ENCODE peak calls at places on chromosomes 16 and 17, in four cellular contexts. One of them, this sample, is unnamed.

GRCh38 chr16:51310159-51310558 is 159.1 kb upstream of the SALL1 start:
- DNase-seq in adrenal gland: no peak
- DNase-seq in progenitor cell of endocrine pancreas: no peak
- DNase-seq in choroid plexus epithelial cell: no peak
- DNase-seq in this sample: no peak

GRCh38 chr16:3579776-3580175 is 2.6 kb upstream of the NLRC3 start:
- DNase-seq in adrenal gland: no peak
- DNase-seq in progenitor cell of endocrine pancreas: no peak
- DNase-seq in choroid plexus epithelial cell: no peak
- DNase-seq in this sample: no peak

GRCh38 chr17:64016248-64016784 is 4.1 kb downstream of the ICAM2 start:
- DNase-seq in progenitor cell of endocrine pancreas: no peak
- DNase-seq in adrenal gland: peak
- DNase-seq in choroid plexus epithelial cell: no peak
- DNase-seq in this sample: no peak

GRCh38 chr16:75351183-75351582 is 82.1 kb downstream of the CFDP1 start:
- DNase-seq in choroid plexus epithelial cell: peak
- DNase-seq in adrenal gland: no peak
- DNase-seq in progenitor cell of endocrine pancreas: no peak
- DNase-seq in this sample: no peak

GRCh38 chr17:5892897-5893656 is 177.1 kb upstream of the WSCD1 start:
- DNase-seq in progenitor cell of endocrine pancreas: no peak
- DNase-seq in adrenal gland: no peak
- DNase-seq in choroid plexus epithelial cell: no peak
- DNase-seq in this sample: no peak

GRCh38 chr17:12709063-12709462 is 43.4 kb downstream of the MYOCD start:
- DNase-seq in adrenal gland: no peak
- DNase-seq in progenitor cell of endocrine pancreas: no peak
- DNase-seq in choroid plexus epithelial cell: no peak
- DNase-seq in this sample: no peak

GRCh38 chr16:70156207-70156978 is 17.2 kb upstream of the CLEC18C start:
- DNase-seq in progenitor cell of endocrine pancreas: no peak
- DNase-seq in adrenal gland: peak
- DNase-seq in choroid plexus epithelial cell: no peak
- DNase-seq in this sample: peak

GRCh38 chr17:27849474-27850185 is 43.5 kb downstream of the LYRM9 start:
- DNase-seq in choroid plexus epithelial cell: no peak
- DNase-seq in adrenal gland: no peak
- DNase-seq in progenitor cell of endocrine pancreas: no peak
- DNase-seq in this sample: no peak

GRCh38 chr17:41140360-41141132 is at the start of gene KRTAP4-6:
- DNase-seq in choroid plexus epithelial cell: peak
- DNase-seq in adrenal gland: no peak
- DNase-seq in progenitor cell of endocrine pancreas: no peak
- DNase-seq in this sample: no peak

GRCh38 chr17:78595135-78595810 is 18.1 kb upstream of the DNAH17 start:
- DNase-seq in adrenal gland: no peak
- DNase-seq in progenitor cell of endocrine pancreas: no peak
- DNase-seq in choroid plexus epithelial cell: no peak
- DNase-seq in this sample: no peak

GRCh38 chr16:27515874-27516353 is 33.8 kb downstream of the GTF3C1 start:
- DNase-seq in choroid plexus epithelial cell: peak
- DNase-seq in progenitor cell of endocrine pancreas: no peak
- DNase-seq in adrenal gland: peak
- DNase-seq in this sample: peak

GRCh38 chr16:50067290-50067853 is 1.6 kb downstream of the HEATR3 start:
- DNase-seq in choroid plexus epithelial cell: peak
- DNase-seq in adrenal gland: peak
- DNase-seq in progenitor cell of endocrine pancreas: no peak
- DNase-seq in this sample: no peak

GRCh38 chr16:89037261-89038152 is 56.1 kb upstream of the ACSF3 start:
- DNase-seq in adrenal gland: no peak
- DNase-seq in choroid plexus epithelial cell: peak
- DNase-seq in progenitor cell of endocrine pancreas: peak
- DNase-seq in this sample: no peak

GRCh38 chr16:87841608-87842208 is 27.6 kb downstream of the SLC7A5 start:
- DNase-seq in choroid plexus epithelial cell: no peak
- DNase-seq in progenitor cell of endocrine pancreas: no peak
- DNase-seq in adrenal gland: no peak
- DNase-seq in this sample: no peak

GRCh38 chr16:66275795-66276428 is 90.6 kb upstream of the CDH5 start:
- DNase-seq in adrenal gland: no peak
- DNase-seq in progenitor cell of endocrine pancreas: peak
- DNase-seq in choroid plexus epithelial cell: peak
- DNase-seq in this sample: no peak

GRCh38 chr17:36858119-36859002 is 78.9 kb upstream of the LHX1 start:
- DNase-seq in choroid plexus epithelial cell: no peak
- DNase-seq in adrenal gland: no peak
- DNase-seq in progenitor cell of endocrine pancreas: no peak
- DNase-seq in this sample: no peak

GRCh38 chr17:32267690-32268205 is 2.1 kb downstream of the RHBDL3 start:
- DNase-seq in choroid plexus epithelial cell: no peak
- DNase-seq in progenitor cell of endocrine pancreas: no peak
- DNase-seq in adrenal gland: peak
- DNase-seq in this sample: no peak

GRCh38 chr17:15386083-15386482 is 44.7 kb upstream of the TEKT3 start:
- DNase-seq in adrenal gland: no peak
- DNase-seq in choroid plexus epithelial cell: no peak
- DNase-seq in progenitor cell of endocrine pancreas: no peak
- DNase-seq in this sample: no peak

GRCh38 chr16:88743693-88744519 is 37.6 kb downstream of the CTU2 start:
- DNase-seq in adrenal gland: peak
- DNase-seq in choroid plexus epithelial cell: peak
- DNase-seq in progenitor cell of endocrine pancreas: peak
- DNase-seq in this sample: peak

GRCh38 chr16:82092711-82093110 is 57.7 kb downstream of the HSD17B2 start:
- DNase-seq in adrenal gland: no peak
- DNase-seq in progenitor cell of endocrine pancreas: no peak
- DNase-seq in choroid plexus epithelial cell: no peak
- DNase-seq in this sample: no peak

GRCh38 chr16:48076455-48077012 is 79.3 kb downstream of the ABCC12 start:
- DNase-seq in adrenal gland: no peak
- DNase-seq in progenitor cell of endocrine pancreas: no peak
- DNase-seq in choroid plexus epithelial cell: no peak
- DNase-seq in this sample: no peak

GRCh38 chr16:12176051-12176450 is 199.5 kb downstream of the SNX29 start:
- DNase-seq in choroid plexus epithelial cell: no peak
- DNase-seq in progenitor cell of endocrine pancreas: no peak
- DNase-seq in adrenal gland: no peak
- DNase-seq in this sample: no peak

GRCh38 chr17:64781394-64781793 is 119.3 kb upstream of the SMURF2 start:
- DNase-seq in choroid plexus epithelial cell: peak
- DNase-seq in adrenal gland: peak
- DNase-seq in progenitor cell of endocrine pancreas: no peak
- DNase-seq in this sample: no peak

GRCh38 chr16:19666451-19666850 is 51.6 kb downstream of the KNOP1 start:
- DNase-seq in choroid plexus epithelial cell: no peak
- DNase-seq in progenitor cell of endocrine pancreas: no peak
- DNase-seq in adrenal gland: no peak
- DNase-seq in this sample: no peak

GRCh38 chr17:8552582-8553320 is 77.8 kb downstream of the MYH10 start:
- DNase-seq in choroid plexus epithelial cell: peak
- DNase-seq in progenitor cell of endocrine pancreas: no peak
- DNase-seq in adrenal gland: no peak
- DNase-seq in this sample: no peak

GRCh38 chr17:37055511-37055910 is 106.8 kb downstream of the AATF start:
- DNase-seq in choroid plexus epithelial cell: no peak
- DNase-seq in progenitor cell of endocrine pancreas: no peak
- DNase-seq in adrenal gland: no peak
- DNase-seq in this sample: no peak

DNA sequence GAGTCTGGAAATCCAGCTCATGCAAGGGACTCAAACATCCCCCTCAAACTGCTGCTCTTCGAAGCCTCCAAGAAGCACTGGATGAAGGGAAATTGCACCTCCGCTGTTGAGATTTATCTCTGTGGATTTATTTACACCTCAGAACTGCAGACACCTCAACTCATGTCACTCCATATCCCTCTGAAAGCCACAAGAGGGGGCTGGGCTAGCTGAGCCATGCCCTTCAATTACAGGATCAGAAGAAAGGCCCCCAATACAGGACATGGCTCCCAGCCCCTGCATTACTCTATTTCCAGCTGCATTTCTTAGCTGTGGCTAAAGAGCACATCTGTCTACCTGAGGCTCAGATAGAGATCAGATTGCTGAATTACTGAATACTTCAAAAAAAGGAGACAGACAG is 103.1 kb upstream of the DYNLRB2 start:
- DNase-seq in progenitor cell of endocrine pancreas: no peak
- DNase-seq in adrenal gland: no peak
- DNase-seq in choroid plexus epithelial cell: no peak
- DNase-seq in this sample: no peak
- TF ChIP-seq CTCF in progenitor cell of endocrine pancreas: no peak
- TF ChIP-seq CTCF in adrenal gland: no peak
- TF ChIP-seq CTCF in choroid plexus epithelial cell: no peak
- TF ChIP-seq CTCF in this sample: no peak

DNA sequence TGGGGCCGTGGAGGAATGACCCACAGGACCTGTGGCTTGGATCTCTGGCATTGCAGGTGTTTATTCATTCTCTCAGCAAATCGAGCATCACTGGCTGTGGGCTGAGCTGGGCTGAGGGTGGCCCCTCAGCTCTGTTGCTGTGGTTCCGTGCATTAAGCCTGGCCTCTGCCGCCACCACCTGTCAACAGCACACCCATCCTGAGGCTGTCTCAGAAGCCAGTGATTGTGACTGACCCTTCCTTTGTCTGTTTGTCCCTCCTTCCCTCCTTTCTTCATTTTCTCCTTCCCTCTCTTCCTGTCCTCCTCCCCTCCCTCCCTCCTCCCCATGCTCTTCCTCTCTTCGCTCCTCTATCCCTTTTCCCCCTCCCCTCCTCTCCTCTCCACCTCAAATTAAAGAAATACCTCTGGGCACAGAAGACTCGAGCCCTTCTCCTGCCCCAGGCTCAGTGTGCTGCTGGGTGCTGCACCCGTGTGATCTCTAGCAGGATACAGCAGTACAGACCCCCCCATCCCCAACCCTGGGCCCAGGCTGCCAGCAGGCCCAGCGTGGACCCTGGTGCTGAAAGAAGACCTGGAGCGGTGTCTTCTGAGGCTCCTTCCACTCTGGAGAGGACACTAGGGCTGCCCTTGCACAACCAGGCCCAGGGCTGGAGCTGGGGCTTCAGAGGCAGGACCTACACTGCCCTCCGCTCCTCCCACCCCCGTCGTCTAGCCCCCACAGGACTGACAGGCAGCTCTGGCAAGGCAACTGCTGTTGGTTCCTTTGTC is 75.9 kb downstream of the PLD6 start:
- DNase-seq in choroid plexus epithelial cell: no peak
- DNase-seq in progenitor cell of endocrine pancreas: no peak
- DNase-seq in adrenal gland: no peak
- DNase-seq in this sample: no peak
- TF ChIP-seq CTCF in choroid plexus epithelial cell: no peak
- TF ChIP-seq CTCF in progenitor cell of endocrine pancreas: no peak
- TF ChIP-seq CTCF in adrenal gland: no peak
- TF ChIP-seq CTCF in this sample: no peak

DNA sequence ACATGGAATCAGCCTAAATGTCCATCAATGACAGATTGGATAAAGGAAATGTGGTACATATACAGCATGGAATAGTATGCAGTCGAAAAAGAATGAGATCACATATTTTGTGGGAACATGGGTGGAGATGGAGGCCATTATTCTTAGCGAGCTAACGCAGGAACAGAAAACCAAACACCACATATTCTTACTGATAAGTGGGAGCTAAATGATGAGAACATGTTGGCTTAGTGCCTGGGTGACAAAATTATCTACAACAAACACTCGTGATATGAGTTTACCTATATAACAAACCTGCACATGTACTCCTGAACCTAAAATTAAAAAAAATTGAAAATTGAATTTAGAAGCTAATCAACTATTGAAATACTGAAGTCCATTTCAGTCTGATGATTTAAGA is 6.1 kb downstream of the ANKS4B start:
- DNase-seq in progenitor cell of endocrine pancreas: no peak
- DNase-seq in adrenal gland: no peak
- DNase-seq in choroid plexus epithelial cell: no peak
- DNase-seq in this sample: no peak
- TF ChIP-seq CTCF in progenitor cell of endocrine pancreas: no peak
- TF ChIP-seq CTCF in adrenal gland: no peak
- TF ChIP-seq CTCF in choroid plexus epithelial cell: no peak
- TF ChIP-seq CTCF in this sample: no peak

GRCh38 chr17:50754521-50754920 is 12.8 kb downstream of the ANKRD40CL start:
- DNase-seq in choroid plexus epithelial cell: no peak
- DNase-seq in adrenal gland: no peak
- DNase-seq in progenitor cell of endocrine pancreas: no peak
- DNase-seq in this sample: no peak
- TF ChIP-seq CTCF in choroid plexus epithelial cell: no peak
- TF ChIP-seq CTCF in adrenal gland: no peak
- TF ChIP-seq CTCF in progenitor cell of endocrine pancreas: no peak
- TF ChIP-seq CTCF in this sample: no peak

DNA sequence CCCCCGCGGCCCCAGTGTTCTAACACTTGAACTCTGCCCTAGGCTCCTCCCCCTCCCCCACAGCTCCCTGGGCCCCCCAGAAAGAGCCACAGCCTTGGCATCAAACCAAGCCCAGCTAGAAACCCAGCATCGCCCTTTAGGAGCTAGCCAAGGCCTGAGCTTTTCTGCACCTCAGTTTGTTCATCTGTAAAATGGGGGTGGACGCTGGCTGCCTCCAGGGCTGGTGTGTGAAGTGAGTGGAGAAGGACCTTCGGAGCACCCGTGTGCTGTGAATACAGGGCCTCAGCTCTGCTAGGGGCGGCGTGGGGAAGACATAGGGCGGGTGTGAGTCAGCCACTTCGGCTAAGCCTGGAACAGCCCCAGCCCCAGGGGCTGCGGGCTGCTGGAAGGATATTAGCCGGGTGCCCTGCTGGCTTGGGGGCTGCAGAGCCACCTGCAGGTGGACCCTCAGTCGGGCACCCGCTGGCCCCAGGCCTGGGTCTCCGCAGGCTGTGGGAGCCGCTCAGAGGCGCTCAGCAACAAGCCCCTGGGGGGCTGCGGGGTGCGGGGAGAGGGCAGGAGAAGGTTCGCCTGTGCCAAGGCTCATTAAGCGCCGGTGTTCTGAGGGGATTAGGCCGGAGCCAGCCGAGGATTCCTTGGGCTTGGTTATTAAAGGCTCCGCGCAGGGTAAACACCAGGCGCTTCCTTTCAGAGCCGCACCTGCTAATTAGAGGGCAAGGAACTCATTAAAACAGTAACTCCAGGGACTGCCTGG is 217.0 kb upstream of the CIBAR2 start:
- DNase-seq in choroid plexus epithelial cell: peak
- DNase-seq in adrenal gland: no peak
- DNase-seq in progenitor cell of endocrine pancreas: no peak
- DNase-seq in this sample: peak
- TF ChIP-seq CTCF in choroid plexus epithelial cell: no peak
- TF ChIP-seq CTCF in adrenal gland: no peak
- TF ChIP-seq CTCF in progenitor cell of endocrine pancreas: peak
- TF ChIP-seq CTCF in this sample: no peak

This sample was measured in D721Med.